ENCODE peak calls at places on chromosome 7, in seven cellular contexts. D, R, Q, F, Z, J and M are unnamed samples.
A peak's percentile ranks its signal among the peaks of the same experiment; 100 is the strongest.

GRCh38 chr7:146314962-146315361 is 198.4 kb downstream of the CNTNAP2 start:
- DNase-seq in R (no peak), J (no peak), Q (no peak), Z (no peak), F (no peak), D (no peak), M (no peak)

GRCh38 chr7:148650232-148650858 is 48.4 kb upstream of the CUL1 start:
- DNase-seq in Z (no peak), F (no peak), Q (peak; percentile 23), R (peak; percentile 68), J (peak; percentile 37), D (no peak), M (peak; percentile 48)

GRCh38 chr7:55539380-55539779 is 32.9 kb downstream of the VOPP1 start:
- DNase-seq in J (no peak), D (no peak), Q (no peak), Z (no peak), R (no peak), F (no peak), M (no peak)

GRCh38 chr7:121360564-121360963 is 31.8 kb downstream of the WNT16 start:
- DNase-seq in J (no peak), F (no peak), Q (no peak), D (no peak), Z (no peak), R (no peak), M (no peak)

GRCh38 chr7:93132216-93132615 is 14.4 kb upstream of the SAMD9 start:
- DNase-seq in D (no peak), Z (no peak), J (no peak), Q (no peak), R (no peak), F (no peak), M (no peak)

GRCh38 chr7:2806571-2806970 is 37.5 kb downstream of the GNA12 start:
- DNase-seq in Z (no peak), J (no peak), F (no peak), R (no peak), D (no peak), Q (no peak), M (no peak)

GRCh38 chr7:148721390-148721789 is 22.7 kb downstream of the CUL1 start:
- DNase-seq in J (no peak), D (no peak), R (no peak), Z (no peak), Q (no peak), F (no peak), M (no peak)

GRCh38 chr7:143279186-143280098 is 5.3 kb upstream of the TMEM139 start:
- DNase-seq in Q (peak; percentile 37), D (no peak), F (no peak), R (peak; percentile 94), Z (no peak), J (peak; percentile 49), M (peak; percentile 71)

GRCh38 chr7:12715372-12716133 is 28.1 kb downstream of the ARL4A start:
- DNase-seq in R (peak; percentile 99), J (peak; percentile 100), Q (peak; percentile 84), Z (peak; percentile 41), F (peak; percentile 74), D (peak; percentile 73), M (peak; percentile 84)

GRCh38 chr7:17552952-17553351 is 254.5 kb downstream of the AHR start:
- DNase-seq in Z (no peak), D (no peak), F (no peak), R (no peak), J (peak; percentile 38), Q (no peak), M (no peak)

DNA sequence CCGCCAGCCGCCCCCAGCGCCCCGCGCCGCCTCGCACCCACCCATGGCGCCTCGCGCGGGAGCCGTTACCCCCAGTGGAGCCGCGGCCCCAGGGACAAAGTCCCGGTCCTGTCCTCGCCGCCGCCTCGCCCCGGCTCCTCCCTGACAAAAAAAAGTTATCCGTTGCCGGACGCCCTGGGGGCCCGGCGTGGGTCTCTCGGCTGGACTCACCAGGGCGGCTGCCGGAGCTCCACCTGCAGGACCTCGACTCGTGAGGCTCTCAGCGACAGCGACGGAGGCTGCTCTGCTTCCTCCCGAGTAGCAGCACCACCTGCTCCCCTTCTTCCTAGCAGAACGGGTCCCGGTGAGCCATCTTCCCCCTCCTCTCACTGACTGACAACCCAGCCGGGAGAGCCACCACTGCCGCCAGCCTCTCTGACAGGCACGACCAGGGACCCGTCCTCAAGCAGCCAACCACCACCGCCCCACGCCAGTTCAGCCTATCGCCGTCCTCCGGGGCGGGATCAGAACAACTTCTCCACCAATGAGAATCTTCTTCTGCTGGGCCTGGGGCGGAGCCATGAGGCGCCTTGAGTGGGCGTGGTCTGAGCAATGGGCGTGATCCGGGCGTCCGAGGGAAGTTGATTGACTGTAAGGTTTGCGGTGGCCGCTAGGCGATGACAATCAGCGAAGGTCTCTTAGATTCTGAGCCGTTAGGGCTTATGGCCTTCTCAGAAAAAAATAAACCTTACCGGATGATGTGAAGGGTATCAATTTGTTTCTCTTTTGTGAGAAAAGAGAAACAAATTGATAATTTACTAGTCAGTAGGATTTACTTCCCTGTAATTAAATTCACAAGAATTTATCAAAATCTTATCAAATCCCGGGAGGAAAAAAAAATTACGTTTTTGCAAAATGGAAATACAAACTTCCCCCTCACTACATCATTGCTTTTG is at the start of gene HYCC1:
- DNase-seq in D (peak; percentile 99), F (peak; percentile 99), Q (peak; percentile 92), R (peak; percentile 99), J (peak; percentile 98), Z (peak; percentile 97), M (peak; percentile 97)
- TF ChIP-seq CTCF in D (peak; percentile 82), F (peak; percentile 68), Q (peak; percentile 61), R (peak; percentile 52), J (peak; percentile 52), Z (peak; percentile 65), M (peak; percentile 62)

GRCh38 chr7:8443871-8444756 is 10.7 kb downstream of the NXPH1 start:
- DNase-seq in D (no peak), F (no peak), Q (no peak), J (peak; percentile 10), R (no peak), Z (peak; percentile 69), M (no peak)
- TF ChIP-seq CTCF in D (no peak), F (no peak), Q (no peak), J (peak; percentile 2), R (no peak), Z (peak; percentile 45), M (peak; percentile 17)

GRCh38 chr7:108380527-108380926 is 75.7 kb downstream of the NRCAM start:
- DNase-seq in J (peak; percentile 22), D (no peak), R (peak; percentile 14), F (no peak), Z (no peak), Q (no peak), M (no peak)

GRCh38 chr7:108382932-108383331 is 73.3 kb downstream of the NRCAM start:
- DNase-seq in J (no peak), Q (no peak), D (no peak), F (no peak), R (no peak), Z (no peak), M (no peak)

GRCh38 chr7:108385834-108386422 is 70.3 kb downstream of the NRCAM start:
- DNase-seq in F (no peak), R (no peak), Z (no peak), Q (no peak), D (no peak), J (no peak), M (no peak)

DNA sequence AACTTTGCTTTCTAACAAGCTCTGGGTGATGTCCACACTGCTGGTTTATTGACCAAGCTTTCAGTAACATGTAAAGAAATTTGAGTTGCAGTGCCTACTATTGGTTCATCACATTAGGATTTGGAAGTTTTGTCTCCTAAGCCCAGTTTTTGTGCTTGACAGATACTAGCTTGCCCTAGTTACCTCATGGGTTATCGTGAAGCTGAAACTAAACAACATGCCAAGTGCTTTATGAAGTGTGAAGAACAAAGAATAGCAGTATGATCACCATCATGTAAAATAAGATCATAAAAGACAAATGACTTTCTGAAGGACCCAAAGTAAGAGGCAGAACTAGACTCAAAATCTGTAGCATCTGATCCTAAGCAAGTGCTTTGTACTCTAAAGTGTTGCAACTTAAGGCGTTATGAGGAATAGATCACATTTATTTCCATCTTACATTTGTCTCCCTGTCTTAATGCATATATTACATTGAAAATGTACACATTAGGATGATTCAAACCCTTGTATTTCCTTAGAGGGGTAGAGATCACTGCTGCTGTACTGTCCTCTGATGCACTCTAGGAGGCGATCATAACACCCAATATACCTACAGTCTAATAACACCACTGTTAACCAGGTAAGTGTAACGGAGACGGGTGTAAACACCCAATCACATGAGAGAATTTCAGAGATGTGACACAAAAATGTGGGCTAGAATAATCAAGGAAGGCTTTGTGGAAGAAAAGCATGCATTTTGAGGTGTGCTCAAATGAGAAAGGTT is 71.3 kb downstream of the NRCAM start:
- DNase-seq in R (no peak), Z (no peak), D (no peak), Q (no peak), J (no peak), F (no peak), M (no peak)
- TF ChIP-seq CTCF in R (no peak), Z (peak; percentile 24), D (no peak), Q (no peak), J (peak; percentile 17), F (no peak), M (peak; percentile 5)

GRCh38 chr7:134478707-134479106 is 19.8 kb upstream of the AKR1B1 start:
- DNase-seq in Q (no peak), J (peak; percentile 43), R (peak; percentile 26), D (no peak), F (no peak), Z (no peak), M (no peak)
- TF ChIP-seq CTCF in Q (peak; percentile 25), J (peak; percentile 66), R (peak; percentile 38), D (peak; percentile 16), F (peak; percentile 5), Z (no peak), M (no peak)

GRCh38 chr7:75646551-75647102 is 92.1 kb downstream of the HIP1 start:
- DNase-seq in D (no peak), J (no peak), R (no peak), F (no peak), Z (no peak), Q (no peak), M (no peak)
- TF ChIP-seq CTCF in D (no peak), J (no peak), R (no peak), F (no peak), Z (no peak), Q (no peak), M (no peak)

DNA sequence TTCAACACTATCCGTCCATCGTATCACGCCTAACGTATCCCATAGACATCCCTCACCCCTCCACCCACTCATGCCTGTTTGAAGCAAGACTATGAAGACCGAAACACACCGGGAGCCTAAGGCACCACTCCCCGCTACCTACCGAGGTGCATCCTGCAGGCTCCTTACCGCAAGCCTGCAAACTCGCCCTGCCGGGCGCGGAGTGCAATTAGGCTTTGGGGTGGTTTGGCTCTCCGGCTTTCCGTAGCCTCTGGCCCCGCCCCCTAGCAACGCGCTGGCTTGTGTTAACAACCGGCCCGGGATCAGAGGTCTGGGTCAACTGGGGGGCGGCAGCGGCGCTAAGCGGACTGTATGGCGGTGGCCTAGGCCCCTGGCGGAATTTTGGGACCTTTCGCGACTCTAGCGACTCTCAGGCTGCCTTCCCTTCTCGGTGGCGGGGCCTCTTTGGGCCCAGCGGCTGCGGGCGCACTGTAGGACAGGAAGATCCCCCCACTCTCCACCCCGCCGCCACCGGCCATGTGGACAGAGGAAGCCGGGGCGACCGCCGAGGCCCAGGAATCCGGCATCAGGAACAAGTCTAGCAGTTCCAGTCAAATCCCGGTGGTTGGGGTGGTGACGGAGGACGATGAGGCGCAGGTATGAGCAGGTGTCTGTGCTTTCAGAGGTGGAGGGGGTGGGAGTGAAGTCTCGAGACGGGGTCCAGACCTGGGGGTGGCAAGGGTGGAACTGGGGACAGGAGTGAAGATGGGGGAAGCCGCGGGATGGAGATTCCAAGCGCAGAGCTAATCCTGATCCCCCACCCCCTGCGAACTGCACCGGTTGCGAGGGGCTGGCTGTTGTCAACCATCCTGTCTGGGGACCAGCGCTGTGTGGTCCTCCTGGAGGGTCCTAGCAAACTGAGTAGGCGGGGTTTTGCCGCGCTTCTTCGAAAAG is at the start of gene CFAP69:
- DNase-seq in Q (no peak), R (peak; percentile 90), F (peak; percentile 90), D (peak; percentile 95), Z (peak; percentile 93), J (peak; percentile 88), M (peak; percentile 57)
- TF ChIP-seq CTCF in Q (peak; percentile 36), R (peak; percentile 50), F (peak; percentile 22), D (peak; percentile 58), Z (no peak), J (peak; percentile 31), M (peak; percentile 31)